ENCODE peak calls at places on chromosomes 12 and 14, in seven cellular contexts. One of them, this sample, is unnamed.

GRCh38 chr14:90416649-90417237 is 19.9 kb downstream of the CALM1 start:
- DNase-seq in RWPE2: no peak
- DNase-seq in upper lobe of right lung: no peak
- DNase-seq in HCT116: no peak
- DNase-seq in fibroblast of lung: no peak
- DNase-seq in pancreas: no peak
- DNase-seq in heart right ventricle: no peak
- DNase-seq in this sample: no peak

GRCh38 chr14:77139540-77140342 is 1.9 kb downstream of the ZDHHC22 start:
- DNase-seq in fibroblast of lung: no peak
- DNase-seq in upper lobe of right lung: no peak
- DNase-seq in pancreas: no peak
- DNase-seq in HCT116: peak
- DNase-seq in RWPE2: no peak
- DNase-seq in heart right ventricle: no peak
- DNase-seq in this sample: peak

GRCh38 chr12:50739611-50740010 is 24.3 kb upstream of the ATF1 start:
- DNase-seq in heart right ventricle: no peak
- DNase-seq in fibroblast of lung: no peak
- DNase-seq in RWPE2: no peak
- DNase-seq in upper lobe of right lung: no peak
- DNase-seq in pancreas: no peak
- DNase-seq in HCT116: no peak
- DNase-seq in this sample: no peak

GRCh38 chr12:50314629-50315312 is 31.5 kb upstream of the LIMA1 start:
- DNase-seq in HCT116: no peak
- DNase-seq in upper lobe of right lung: no peak
- DNase-seq in heart right ventricle: no peak
- DNase-seq in pancreas: no peak
- DNase-seq in RWPE2: no peak
- DNase-seq in fibroblast of lung: peak
- DNase-seq in this sample: no peak

GRCh38 chr12:15979096-15980091 is 68.3 kb downstream of the DERA start:
- DNase-seq in upper lobe of right lung: no peak
- DNase-seq in RWPE2: no peak
- DNase-seq in fibroblast of lung: peak
- DNase-seq in pancreas: no peak
- DNase-seq in HCT116: no peak
- DNase-seq in heart right ventricle: no peak
- DNase-seq in this sample: no peak

GRCh38 chr14:26598081-26598671 is 343 bp upstream of the NOVA1 start:
- DNase-seq in fibroblast of lung: peak
- DNase-seq in RWPE2: peak
- DNase-seq in upper lobe of right lung: peak
- DNase-seq in HCT116: no peak
- DNase-seq in pancreas: peak
- DNase-seq in heart right ventricle: peak
- DNase-seq in this sample: peak

GRCh38 chr14:63875311-63875710 is 22.5 kb downstream of the SYNE2 start:
- DNase-seq in RWPE2: no peak
- DNase-seq in fibroblast of lung: peak
- DNase-seq in heart right ventricle: peak
- DNase-seq in upper lobe of right lung: no peak
- DNase-seq in pancreas: no peak
- DNase-seq in HCT116: no peak
- DNase-seq in this sample: no peak

GRCh38 chr12:108560321-108560721 is 652 bp downstream of the SART3 start:
- DNase-seq in pancreas: no peak
- DNase-seq in heart right ventricle: no peak
- DNase-seq in fibroblast of lung: peak
- DNase-seq in upper lobe of right lung: no peak
- DNase-seq in RWPE2: no peak
- DNase-seq in HCT116: no peak
- DNase-seq in this sample: no peak

GRCh38 chr14:72594099-72594901 is 299.6 kb downstream of the DPF3 start:
- DNase-seq in RWPE2: no peak
- DNase-seq in HCT116: no peak
- DNase-seq in heart right ventricle: no peak
- DNase-seq in pancreas: no peak
- DNase-seq in upper lobe of right lung: no peak
- DNase-seq in fibroblast of lung: peak
- DNase-seq in this sample: no peak

GRCh38 chr14:104657563-104658324 is 31.7 kb upstream of the INF2 start:
- DNase-seq in RWPE2: peak
- DNase-seq in HCT116: no peak
- DNase-seq in fibroblast of lung: no peak
- DNase-seq in pancreas: peak
- DNase-seq in heart right ventricle: no peak
- DNase-seq in upper lobe of right lung: no peak
- DNase-seq in this sample: no peak

GRCh38 chr12:89280833-89281533 is 71.3 kb downstream of the DUSP6 start:
- DNase-seq in upper lobe of right lung: no peak
- DNase-seq in pancreas: no peak
- DNase-seq in HCT116: no peak
- DNase-seq in heart right ventricle: peak
- DNase-seq in fibroblast of lung: no peak
- DNase-seq in RWPE2: no peak
- DNase-seq in this sample: no peak

GRCh38 chr12:121789800-121790748 is 3.4 kb downstream of the RHOF start:
- DNase-seq in fibroblast of lung: no peak
- DNase-seq in upper lobe of right lung: peak
- DNase-seq in pancreas: no peak
- DNase-seq in HCT116: no peak
- DNase-seq in heart right ventricle: peak
- DNase-seq in RWPE2: no peak
- DNase-seq in this sample: peak

GRCh38 chr12:7303772-7304171 is at the start of gene ACSM4:
- DNase-seq in heart right ventricle: no peak
- DNase-seq in fibroblast of lung: no peak
- DNase-seq in upper lobe of right lung: no peak
- DNase-seq in pancreas: no peak
- DNase-seq in RWPE2: no peak
- DNase-seq in HCT116: no peak
- DNase-seq in this sample: no peak

GRCh38 chr12:57027011-57027804 is 10.9 kb upstream of the TAC3 start:
- DNase-seq in fibroblast of lung: no peak
- DNase-seq in upper lobe of right lung: no peak
- DNase-seq in heart right ventricle: no peak
- DNase-seq in HCT116: no peak
- DNase-seq in pancreas: no peak
- DNase-seq in RWPE2: no peak
- DNase-seq in this sample: no peak

GRCh38 chr12:93657076-93657475 is 20.1 kb upstream of the CRADD start:
- DNase-seq in RWPE2: no peak
- DNase-seq in upper lobe of right lung: no peak
- DNase-seq in fibroblast of lung: no peak
- DNase-seq in HCT116: no peak
- DNase-seq in pancreas: no peak
- DNase-seq in heart right ventricle: no peak
- DNase-seq in this sample: no peak

GRCh38 chr14:61934385-61934784 is 172.2 kb downstream of the SNAPC1 start:
- DNase-seq in RWPE2: no peak
- DNase-seq in upper lobe of right lung: no peak
- DNase-seq in HCT116: no peak
- DNase-seq in heart right ventricle: no peak
- DNase-seq in fibroblast of lung: peak
- DNase-seq in pancreas: no peak
- DNase-seq in this sample: no peak

GRCh38 chr12:62834406-62834805 is 100.5 kb downstream of the PPM1H start:
- DNase-seq in heart right ventricle: peak
- DNase-seq in upper lobe of right lung: no peak
- DNase-seq in fibroblast of lung: no peak
- DNase-seq in HCT116: no peak
- DNase-seq in RWPE2: no peak
- DNase-seq in pancreas: no peak
- DNase-seq in this sample: no peak

GRCh38 chr12:113231275-113232231 is 10.3 kb downstream of the TPCN1 start:
- DNase-seq in upper lobe of right lung: peak
- DNase-seq in heart right ventricle: no peak
- DNase-seq in fibroblast of lung: peak
- DNase-seq in RWPE2: no peak
- DNase-seq in HCT116: peak
- DNase-seq in pancreas: no peak
- DNase-seq in this sample: peak

GRCh38 chr12:11437966-11438365 is 42.6 kb upstream of the PRB2 start:
- DNase-seq in pancreas: no peak
- DNase-seq in RWPE2: no peak
- DNase-seq in HCT116: no peak
- DNase-seq in heart right ventricle: no peak
- DNase-seq in upper lobe of right lung: no peak
- DNase-seq in fibroblast of lung: no peak
- DNase-seq in this sample: no peak

DNA sequence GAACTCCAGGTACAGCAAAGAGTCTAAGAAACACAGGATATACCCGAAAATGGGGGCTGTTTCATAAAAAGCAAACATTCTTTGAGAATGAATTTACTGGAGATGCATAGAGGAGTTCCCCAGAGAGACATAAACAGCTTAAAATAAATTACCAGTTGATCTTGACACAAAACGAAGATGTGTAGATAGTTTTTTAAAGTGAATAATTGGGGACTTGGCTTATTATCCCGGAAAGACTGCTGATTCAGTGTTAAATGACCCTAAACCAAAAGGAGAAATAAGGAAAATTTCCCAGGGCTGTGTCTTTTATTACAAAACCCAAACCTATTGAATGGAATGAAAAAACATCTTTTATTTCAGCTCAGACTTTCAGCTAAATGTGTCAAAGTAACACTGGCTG is 1052.8 kb upstream of the TMEM132C start:
- DNase-seq in RWPE2: no peak
- DNase-seq in fibroblast of lung: no peak
- DNase-seq in HCT116: no peak
- DNase-seq in heart right ventricle: no peak
- DNase-seq in upper lobe of right lung: no peak
- DNase-seq in pancreas: no peak
- DNase-seq in this sample: no peak
- H3K27ac ChIP-seq in RWPE2: no peak
- H3K27ac ChIP-seq in fibroblast of lung: no peak
- H3K27ac ChIP-seq in HCT116: no peak
- H3K27ac ChIP-seq in heart right ventricle: no peak
- H3K27ac ChIP-seq in upper lobe of right lung: no peak
- H3K27ac ChIP-seq in pancreas: no peak
- H3K27ac ChIP-seq in this sample: no peak

DNA sequence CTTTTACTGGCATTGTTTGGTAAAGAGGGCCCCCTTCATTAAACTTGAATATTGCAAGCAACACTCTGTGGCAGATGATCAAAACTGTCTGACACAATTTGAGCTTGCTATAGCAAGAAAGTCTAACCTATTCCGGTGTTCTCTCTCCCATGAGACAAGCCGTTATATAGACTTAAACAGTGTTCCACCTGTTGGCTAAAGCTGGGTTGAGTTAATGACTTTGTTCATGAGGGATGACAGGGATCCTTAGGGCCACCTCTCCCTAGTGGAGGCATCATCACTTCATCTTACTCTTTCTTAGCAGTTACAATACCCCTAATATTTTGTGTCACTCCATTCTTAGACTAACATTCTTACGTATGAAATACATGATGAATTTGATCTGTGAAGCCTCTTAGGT is 3.8 kb downstream of the EIF5 start:
- DNase-seq in HCT116: no peak
- DNase-seq in heart right ventricle: no peak
- DNase-seq in upper lobe of right lung: no peak
- DNase-seq in fibroblast of lung: no peak
- DNase-seq in pancreas: no peak
- DNase-seq in RWPE2: no peak
- DNase-seq in this sample: no peak
- H3K27ac ChIP-seq in HCT116: no peak
- H3K27ac ChIP-seq in heart right ventricle: no peak
- H3K27ac ChIP-seq in upper lobe of right lung: no peak
- H3K27ac ChIP-seq in fibroblast of lung: no peak
- H3K27ac ChIP-seq in pancreas: no peak
- H3K27ac ChIP-seq in RWPE2: no peak
- H3K27ac ChIP-seq in this sample: no peak

GRCh38 chr12:5388581-5389535 is 43.0 kb upstream of the NTF3 start:
- DNase-seq in pancreas: no peak
- DNase-seq in RWPE2: no peak
- DNase-seq in fibroblast of lung: peak
- DNase-seq in upper lobe of right lung: no peak
- DNase-seq in HCT116: peak
- DNase-seq in heart right ventricle: no peak
- DNase-seq in this sample: no peak
- H3K27ac ChIP-seq in pancreas: no peak
- H3K27ac ChIP-seq in RWPE2: no peak
- H3K27ac ChIP-seq in fibroblast of lung: no peak
- H3K27ac ChIP-seq in upper lobe of right lung: no peak
- H3K27ac ChIP-seq in HCT116: no peak
- H3K27ac ChIP-seq in heart right ventricle: no peak
- H3K27ac ChIP-seq in this sample: no peak

GRCh38 chr14:34345718-34346465 is 116.1 kb downstream of the SPTSSA start:
- DNase-seq in fibroblast of lung: no peak
- DNase-seq in heart right ventricle: no peak
- DNase-seq in upper lobe of right lung: no peak
- DNase-seq in pancreas: no peak
- DNase-seq in HCT116: no peak
- DNase-seq in RWPE2: no peak
- DNase-seq in this sample: no peak
- H3K27ac ChIP-seq in fibroblast of lung: no peak
- H3K27ac ChIP-seq in heart right ventricle: no peak
- H3K27ac ChIP-seq in upper lobe of right lung: no peak
- H3K27ac ChIP-seq in pancreas: no peak
- H3K27ac ChIP-seq in HCT116: no peak
- H3K27ac ChIP-seq in RWPE2: no peak
- H3K27ac ChIP-seq in this sample: no peak

GRCh38 chr12:94762943-94763342 is 112.6 kb upstream of the TMCC3 start:
- DNase-seq in HCT116: no peak
- DNase-seq in upper lobe of right lung: no peak
- DNase-seq in heart right ventricle: no peak
- DNase-seq in RWPE2: no peak
- DNase-seq in fibroblast of lung: no peak
- DNase-seq in pancreas: no peak
- DNase-seq in this sample: no peak
- H3K27ac ChIP-seq in HCT116: no peak
- H3K27ac ChIP-seq in upper lobe of right lung: no peak
- H3K27ac ChIP-seq in heart right ventricle: no peak
- H3K27ac ChIP-seq in RWPE2: no peak
- H3K27ac ChIP-seq in fibroblast of lung: no peak
- H3K27ac ChIP-seq in pancreas: no peak
- H3K27ac ChIP-seq in this sample: peak

This sample was measured in left lung.